ENCODE peak calls at places on chromosomes 2 and 18, in five cellular contexts. R is NCI-H1092 treated with DMSO at 0.1 percent for 48 hours; H is iPS-NIHi11; K is KG1; D is stimulated activated CD4-positive, alpha-beta T cell treated with anti-CD3 and anti-CD28 coated beads, Interleukin-12 subunit alpha, Interleukin-12 subunit beta, amount 100 ng/mL, for 4 hours. B is an unnamed sample.

GRCh38 chr2:217964658-217965161 is 38.1 kb downstream of the TNS1 start:
- DNase-seq in R (no peak), H (peak), K (no peak), D (no peak), B (no peak)

GRCh38 chr18:35827275-35827929 is 145.1 kb upstream of the RMP24 start:
- DNase-seq in R (no peak), H (peak), K (no peak), D (no peak), B (no peak)

GRCh38 chr2:9002637-9003365 is 683 bp downstream of the MBOAT2 start:
- DNase-seq in R (peak), H (peak), K (no peak), D (peak), B (peak)

GRCh38 chr2:127225186-127225960 is 5.3 kb upstream of the CYP27C1 start:
- DNase-seq in R (no peak), H (no peak), K (no peak), D (no peak), B (peak)

GRCh38 chr2:240646061-240646899 is 21.0 kb downstream of the GPR35 start:
- DNase-seq in R (no peak), H (no peak), K (no peak), D (no peak), B (no peak)

GRCh38 chr2:11784747-11785610 is 38.5 kb downstream of the LPIN1 start:
- DNase-seq in R (peak), H (peak), K (no peak), D (peak), B (peak)

GRCh38 chr18:21996261-21996892 is 173.0 kb upstream of the GATA6 start:
- DNase-seq in R (no peak), H (no peak), K (no peak), D (no peak), B (peak)

GRCh38 chr2:69734040-69734611 is 7.8 kb upstream of the ANXA4 start:
- DNase-seq in R (no peak), H (no peak), K (no peak), D (no peak), B (peak)

GRCh38 chr2:128736689-128737545 is 418.2 kb upstream of the HS6ST1 start:
- DNase-seq in R (peak), H (peak), K (no peak), D (peak), B (peak)

GRCh38 chr2:218406949-218407703 is 7.5 kb downstream of the CTDSP1 start:
- DNase-seq in R (peak), H (no peak), K (peak), D (peak), B (peak)

GRCh38 chr2:233082934-233083755 is 23.0 kb downstream of the INPP5D start:
- DNase-seq in R (no peak), H (no peak), K (no peak), D (no peak), B (no peak)

GRCh38 chr2:147648471-147648870 is 196.4 kb upstream of the ACVR2A start:
- DNase-seq in R (no peak), H (no peak), K (no peak), D (no peak), B (no peak)

GRCh38 chr2:174846218-174846617 is 81.9 kb upstream of the CHRNA1 start:
- DNase-seq in R (no peak), H (no peak), K (no peak), D (no peak), B (no peak)